ENCODE peak calls at places on chromosome 5, in five cellular contexts. Y, B, K, M and J are unnamed samples.

GRCh38 chr5:8861764-8862163 is 684.1 kb downstream of the SEMA5A start:
- DNase-seq in Y (no peak), B (no peak), K (no peak), M (no peak), J (no peak)

GRCh38 chr5:10145922-10146321 is 103.8 kb downstream of the ATPSCKMT start:
- DNase-seq in Y (no peak), B (peak; percentile 55), K (no peak), M (no peak), J (no peak)

GRCh38 chr5:112878760-112879159 is 17.7 kb downstream of the SRP19 start:
- DNase-seq in Y (peak; percentile 40), B (no peak), K (no peak), M (no peak), J (no peak)

GRCh38 chr5:109951758-109952157 is 262.0 kb downstream of the MAN2A1 start:
- DNase-seq in Y (no peak), B (no peak), K (no peak), M (no peak), J (no peak)

GRCh38 chr5:103441523-103441922 is 121.1 kb downstream of the NUDT12 start:
- DNase-seq in Y (no peak), B (no peak), K (no peak), M (no peak), J (no peak)

GRCh38 chr5:65022932-65023331 is 254.2 kb downstream of the CWC27 start:
- DNase-seq in Y (no peak), B (no peak), K (no peak), M (no peak), J (no peak)

GRCh38 chr5:95842955-95843544 is 20.5 kb upstream of the GLRX start:
- DNase-seq in Y (no peak), B (peak; percentile 72), K (peak; percentile 82), M (peak; percentile 59), J (peak; percentile 84)

GRCh38 chr5:74684900-74685851 is at the start of gene HEXB:
- DNase-seq in Y (peak; percentile 70), B (peak; percentile 72), K (peak; percentile 95), M (peak; percentile 96), J (peak; percentile 94)

GRCh38 chr5:72328172-72328571 is 8.0 kb downstream of the PTCD2 start:
- DNase-seq in Y (no peak), B (peak; percentile 41), K (no peak), M (peak; percentile 47), J (peak; percentile 29)

GRCh38 chr5:150488519-150489357 is 19.2 kb upstream of the NDST1 start:
- DNase-seq in Y (no peak), B (peak; percentile 80), K (no peak), M (peak; percentile 78), J (peak; percentile 76)

GRCh38 chr5:56861893-56862485 is 46.6 kb downstream of the MAP3K1 start:
- DNase-seq in Y (no peak), B (no peak), K (no peak), M (no peak), J (no peak)

GRCh38 chr5:80255425-80255751 is 460 bp downstream of the SERINC5 start:
- DNase-seq in Y (no peak), B (peak; percentile 52), K (peak; percentile 86), M (peak; percentile 73), J (peak; percentile 73)

GRCh38 chr5:15634771-15635347 is 134.9 kb downstream of the FBXL7 start:
- DNase-seq in Y (no peak), B (peak; percentile 29), K (no peak), M (no peak), J (no peak)

GRCh38 chr5:37816883-37817282 is 23.0 kb downstream of the GDNF start:
- DNase-seq in Y (no peak), B (peak; percentile 31), K (no peak), M (no peak), J (no peak)

GRCh38 chr5:40570408-40571129 is 109.1 kb upstream of the PTGER4 start:
- DNase-seq in Y (no peak), B (peak; percentile 58), K (no peak), M (no peak), J (no peak)

GRCh38 chr5:68839019-68839552 is 254.7 kb upstream of the SLC30A5 start:
- DNase-seq in Y (no peak), B (no peak), K (no peak), M (no peak), J (no peak)

GRCh38 chr5:123035950-123036390 is 555 bp downstream of the PPIC start:
- DNase-seq in Y (no peak), B (peak; percentile 18), K (peak; percentile 65), M (peak; percentile 74), J (peak; percentile 63)

GRCh38 chr5:164235176-164235914 is 729.9 kb downstream of the MAT2B start:
- DNase-seq in Y (no peak), B (no peak), K (no peak), M (no peak), J (no peak)

GRCh38 chr5:96279796-96280542 is 153.1 kb downstream of the PCSK1 start:
- DNase-seq in Y (no peak), B (peak; percentile 47), K (no peak), M (no peak), J (no peak)

GRCh38 chr5:175654346-175654745 is 3.5 kb upstream of the HRH2 start:
- DNase-seq in Y (no peak), B (no peak), K (no peak), M (no peak), J (no peak)

GRCh38 chr5:96146675-96147074 is 185.0 kb upstream of the ELL2 start:
- DNase-seq in Y (no peak), B (peak; percentile 78), K (no peak), M (no peak), J (no peak)

GRCh38 chr5:101024299-101024698 is 121.2 kb upstream of the ST8SIA4 start:
- DNase-seq in Y (no peak), B (no peak), K (no peak), M (no peak), J (no peak)

GRCh38 chr5:15300141-15300540 is 199.8 kb upstream of the FBXL7 start:
- DNase-seq in Y (no peak), B (no peak), K (no peak), M (no peak), J (no peak)

GRCh38 chr5:24804221-24804681 is 159.5 kb upstream of the CDH10 start:
- DNase-seq in Y (no peak), B (no peak), K (no peak), M (no peak), J (no peak)

GRCh38 chr5:29218829-29219228 is 1974.7 kb upstream of the CDH6 start:
- DNase-seq in Y (no peak), B (no peak), K (no peak), M (no peak), J (no peak)

GRCh38 chr5:169474226-169474625 is 109.3 kb upstream of the SPDL1 start:
- DNase-seq in Y (no peak), B (no peak), K (no peak), M (no peak), J (no peak)